ENCODE peak calls at places on chromosome 2, in four cellular contexts. One of them, this sample, is unnamed. For H3K36me3 and H3K4me1, the result is how much of the 10 kb centered on the place peaks cover.

GRCh38 chr2:189217041-189217440 is 37.5 kb upstream of the COL5A2 start:
- DNase-seq in Panc1: no peak
- DNase-seq in heart left ventricle: no peak
- DNase-seq in mammary epithelial cell: no peak
- DNase-seq in this sample: no peak

GRCh38 chr2:224004105-224004715 is 34.9 kb downstream of the SERPINE2 start:
- DNase-seq in Panc1: no peak
- DNase-seq in heart left ventricle: no peak
- DNase-seq in mammary epithelial cell: no peak
- DNase-seq in this sample: no peak

GRCh38 chr2:675982-676646 is 1.1 kb downstream of the TMEM18 start:
- DNase-seq in Panc1: peak
- DNase-seq in heart left ventricle: peak
- DNase-seq in mammary epithelial cell: peak
- DNase-seq in this sample: peak

GRCh38 chr2:18299423-18300212 is 260.8 kb downstream of the RDH14 start:
- DNase-seq in Panc1: no peak
- DNase-seq in heart left ventricle: peak
- DNase-seq in mammary epithelial cell: peak
- DNase-seq in this sample: no peak

GRCh38 chr2:69781321-69782248 is 39.7 kb downstream of the ANXA4 start:
- DNase-seq in Panc1: no peak
- DNase-seq in heart left ventricle: no peak
- DNase-seq in mammary epithelial cell: no peak
- DNase-seq in this sample: no peak

GRCh38 chr2:184053326-184053725 is 545.0 kb upstream of the ZNF804A start:
- DNase-seq in Panc1: no peak
- DNase-seq in heart left ventricle: no peak
- DNase-seq in mammary epithelial cell: peak
- DNase-seq in this sample: no peak

GRCh38 chr2:238596571-238597551 is 170.1 kb downstream of the ASB1 start:
- DNase-seq in Panc1: peak
- DNase-seq in heart left ventricle: peak
- DNase-seq in mammary epithelial cell: peak
- DNase-seq in this sample: no peak

GRCh38 chr2:33671198-33671597 is 72.1 kb upstream of the FAM98A start:
- DNase-seq in Panc1: no peak
- DNase-seq in heart left ventricle: no peak
- DNase-seq in mammary epithelial cell: no peak
- DNase-seq in this sample: no peak

GRCh38 chr2:130154773-130155765 is 10.2 kb upstream of the CCDC74B start:
- DNase-seq in Panc1: no peak
- DNase-seq in heart left ventricle: no peak
- DNase-seq in mammary epithelial cell: no peak
- DNase-seq in this sample: no peak

GRCh38 chr2:3071645-3072044 is 306.0 kb downstream of the EIPR1 start:
- DNase-seq in Panc1: no peak
- DNase-seq in heart left ventricle: no peak
- DNase-seq in mammary epithelial cell: no peak
- DNase-seq in this sample: no peak

GRCh38 chr2:74440378-74441110 is 1.2 kb downstream of the RTKN start:
- DNase-seq in Panc1: no peak
- DNase-seq in heart left ventricle: peak
- DNase-seq in mammary epithelial cell: peak
- DNase-seq in this sample: peak

GRCh38 chr2:202632682-202633081 is 2.1 kb upstream of the FAM117B start:
- DNase-seq in Panc1: no peak
- DNase-seq in heart left ventricle: peak
- DNase-seq in mammary epithelial cell: no peak
- DNase-seq in this sample: peak

GRCh38 chr2:128315829-128316776 is 2.6 kb downstream of the HS6ST1 start:
- DNase-seq in Panc1: no peak
- DNase-seq in heart left ventricle: no peak
- DNase-seq in mammary epithelial cell: no peak
- DNase-seq in this sample: no peak

GRCh38 chr2:172408143-172408766 is 19.1 kb upstream of the ITGA6 start:
- DNase-seq in Panc1: no peak
- DNase-seq in heart left ventricle: no peak
- DNase-seq in mammary epithelial cell: peak
- DNase-seq in this sample: no peak

GRCh38 chr2:101109451-101110140 is 41.6 kb downstream of the TBC1D8 start:
- DNase-seq in Panc1: no peak
- DNase-seq in heart left ventricle: no peak
- DNase-seq in mammary epithelial cell: no peak
- DNase-seq in this sample: no peak

GRCh38 chr2:62814132-62814531 is 108.6 kb downstream of the EHBP1 start:
- DNase-seq in Panc1: no peak
- DNase-seq in heart left ventricle: no peak
- DNase-seq in mammary epithelial cell: peak
- DNase-seq in this sample: no peak

GRCh38 chr2:234310166-234310565 is 186.7 kb downstream of the ARL4C start:
- DNase-seq in Panc1: no peak
- DNase-seq in heart left ventricle: no peak
- DNase-seq in mammary epithelial cell: no peak
- DNase-seq in this sample: no peak

GRCh38 chr2:10989151-10989550 is 77.4 kb downstream of the KCNF1 start:
- DNase-seq in Panc1: no peak
- DNase-seq in heart left ventricle: no peak
- DNase-seq in mammary epithelial cell: no peak
- DNase-seq in this sample: no peak

GRCh38 chr2:7437716-7438648 is 520.8 kb downstream of the RNF144A start:
- DNase-seq in Panc1: no peak
- DNase-seq in heart left ventricle: no peak
- DNase-seq in mammary epithelial cell: no peak
- DNase-seq in this sample: no peak

GRCh38 chr2:75360945-75361344 is 161.6 kb upstream of the TACR1 start:
- DNase-seq in Panc1: no peak
- DNase-seq in heart left ventricle: no peak
- DNase-seq in mammary epithelial cell: no peak
- DNase-seq in this sample: no peak

GRCh38 chr2:69036926-69037325 is 23.9 kb downstream of the ANTXR1 start:
- DNase-seq in Panc1: no peak
- DNase-seq in heart left ventricle: no peak
- DNase-seq in mammary epithelial cell: no peak
- DNase-seq in this sample: no peak

GRCh38 chr2:85243101-85244072 is 84.4 kb downstream of the TGOLN2 start:
- DNase-seq in Panc1: no peak
- DNase-seq in heart left ventricle: peak
- DNase-seq in mammary epithelial cell: no peak
- DNase-seq in this sample: peak

GRCh38 chr2:228261546-228261945 is 80.1 kb upstream of the SPHKAP start:
- DNase-seq in Panc1: no peak
- DNase-seq in heart left ventricle: no peak
- DNase-seq in mammary epithelial cell: no peak
- DNase-seq in this sample: no peak

GRCh38 chr2:203534486-203535077 is 519 bp downstream of the RAPH1 start:
- DNase-seq in Panc1: no peak
- DNase-seq in heart left ventricle: peak
- DNase-seq in mammary epithelial cell: peak
- DNase-seq in this sample: no peak

GRCh38 chr2:65788556-65788955 is 356.2 kb upstream of the SPRED2 start:
- DNase-seq in Panc1: no peak
- DNase-seq in heart left ventricle: no peak
- DNase-seq in mammary epithelial cell: no peak
- DNase-seq in this sample: no peak

GRCh38 chr2:99841749-99842148 is 300.6 kb downstream of the AFF3 start:
- DNase-seq in Panc1: no peak
- DNase-seq in heart left ventricle: no peak
- DNase-seq in mammary epithelial cell: no peak
- DNase-seq in this sample: no peak

GRCh38 chr2:54176577-54176976 is 61.2 kb downstream of the ACYP2 start:
- DNase-seq in Panc1: no peak
- DNase-seq in heart left ventricle: peak
- DNase-seq in mammary epithelial cell: peak
- DNase-seq in this sample: peak

GRCh38 chr2:10983711-10984110 is 72.0 kb downstream of the KCNF1 start:
- DNase-seq in Panc1: no peak
- DNase-seq in heart left ventricle: no peak
- DNase-seq in mammary epithelial cell: no peak
- DNase-seq in this sample: no peak

GRCh38 chr2:234686088-234686890 is 189.4 kb upstream of the ARL4C start:
- DNase-seq in Panc1: no peak
- DNase-seq in heart left ventricle: no peak
- DNase-seq in mammary epithelial cell: peak
- DNase-seq in this sample: no peak

GRCh38 chr2:181546086-181546485 is 88.9 kb downstream of the ITGA4 start:
- DNase-seq in Panc1: no peak
- DNase-seq in heart left ventricle: no peak
- DNase-seq in mammary epithelial cell: peak
- DNase-seq in this sample: no peak

GRCh38 chr2:54536720-54537119 is 80.6 kb downstream of the SPTBN1 start:
- DNase-seq in Panc1: no peak
- DNase-seq in heart left ventricle: no peak
- DNase-seq in mammary epithelial cell: no peak
- DNase-seq in this sample: no peak

GRCh38 chr2:237154894-237155851 is 69.5 kb downstream of the COPS8 start:
- DNase-seq in Panc1: no peak
- DNase-seq in heart left ventricle: no peak
- DNase-seq in mammary epithelial cell: no peak
- DNase-seq in this sample: no peak

GRCh38 chr2:109089602-109090300 is 39.3 kb upstream of the SH3RF3 start:
- DNase-seq in Panc1: no peak
- DNase-seq in heart left ventricle: no peak
- DNase-seq in mammary epithelial cell: no peak
- DNase-seq in this sample: no peak

GRCh38 chr2:176159678-176160250 is 2.7 kb downstream of the HOXD3 start:
- DNase-seq in Panc1: no peak
- DNase-seq in heart left ventricle: no peak
- DNase-seq in mammary epithelial cell: no peak
- DNase-seq in this sample: no peak

GRCh38 chr2:161905389-161906046 is 168.5 kb downstream of the DPP4 start:
- DNase-seq in Panc1: no peak
- DNase-seq in heart left ventricle: no peak
- DNase-seq in mammary epithelial cell: peak
- DNase-seq in this sample: no peak

GRCh38 chr2:219461061-219461514 is 26.4 kb downstream of the SPEG start:
- DNase-seq in Panc1: no peak
- DNase-seq in heart left ventricle: peak
- DNase-seq in mammary epithelial cell: peak
- DNase-seq in this sample: peak
- H3K4me3 ChIP-seq in Panc1: no peak
- H3K4me3 ChIP-seq in heart left ventricle: peak
- H3K4me3 ChIP-seq in mammary epithelial cell: no peak
- H3K4me3 ChIP-seq in this sample: peak

GRCh38 chr2:36478332-36478738 is 119.6 kb downstream of the FEZ2 start:
- DNase-seq in Panc1: peak
- DNase-seq in heart left ventricle: no peak
- DNase-seq in mammary epithelial cell: peak
- DNase-seq in this sample: no peak

GRCh38 chr2:36480028-36480427 is 117.9 kb downstream of the FEZ2 start:
- DNase-seq in Panc1: no peak
- DNase-seq in heart left ventricle: no peak
- DNase-seq in mammary epithelial cell: no peak
- DNase-seq in this sample: no peak

GRCh38 chr2:36477744-36478143 is 120.2 kb downstream of the FEZ2 start:
- DNase-seq in Panc1: no peak
- DNase-seq in heart left ventricle: no peak
- DNase-seq in mammary epithelial cell: no peak
- DNase-seq in this sample: no peak

GRCh38 chr2:36479406-36479805 is 118.6 kb downstream of the FEZ2 start:
- DNase-seq in Panc1: no peak
- DNase-seq in heart left ventricle: no peak
- DNase-seq in mammary epithelial cell: no peak
- DNase-seq in this sample: no peak

DNA sequence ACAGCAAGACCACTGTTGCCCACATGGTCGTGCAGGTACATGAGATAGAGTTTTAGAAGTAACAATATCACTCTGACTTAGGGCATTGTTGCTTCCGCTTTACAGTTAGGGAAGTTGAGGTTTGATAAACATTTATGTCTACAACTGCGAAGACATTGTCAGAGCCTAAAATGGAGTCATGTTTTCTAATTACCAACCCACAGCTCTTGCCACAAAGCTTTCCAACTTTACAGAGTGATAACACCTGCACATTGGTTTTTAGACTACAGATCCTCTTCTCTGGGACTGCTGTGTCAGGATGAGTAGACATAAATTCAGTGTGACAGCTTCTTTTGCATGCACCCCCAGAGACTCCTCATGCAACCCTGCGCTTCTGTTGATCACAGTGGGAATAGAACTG is 119.0 kb downstream of the FEZ2 start:
- DNase-seq in Panc1: no peak
- DNase-seq in heart left ventricle: no peak
- DNase-seq in mammary epithelial cell: no peak
- DNase-seq in this sample: no peak
- H3K36me3 ChIP-seq in Panc1: half or more
- H3K36me3 ChIP-seq in heart left ventricle: under half
- H3K36me3 ChIP-seq in mammary epithelial cell: half or more
- H3K36me3 ChIP-seq in this sample: under half

DNA sequence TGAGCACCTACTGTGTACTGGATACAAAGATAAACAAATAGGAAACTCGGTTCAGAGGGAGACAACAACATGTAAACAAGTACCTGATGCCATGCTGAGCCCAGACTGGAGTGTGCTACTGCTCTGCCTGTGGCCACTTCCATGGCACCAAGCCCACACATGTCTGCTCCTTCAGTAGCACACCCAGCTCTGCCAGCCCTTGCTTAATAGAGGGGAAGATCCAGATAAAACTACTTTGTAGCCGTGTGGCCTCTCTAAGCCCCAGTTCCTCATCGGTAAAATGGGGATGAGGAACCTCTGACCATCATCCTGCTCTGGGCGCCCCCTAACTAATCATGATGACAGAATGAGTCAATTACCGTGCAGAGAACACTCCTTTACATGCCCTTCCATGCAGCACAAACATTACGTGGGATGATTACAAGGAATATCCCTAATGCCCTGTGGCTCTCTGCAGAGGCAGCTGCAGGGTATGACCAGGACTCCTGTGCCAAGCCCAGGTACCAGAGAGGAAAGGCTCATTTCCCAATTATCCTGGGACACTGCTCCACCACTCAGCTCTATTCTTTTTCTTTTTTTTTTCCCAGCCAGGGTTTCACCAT is 34.9 kb downstream of the DNMT3A start:
- DNase-seq in Panc1: no peak
- DNase-seq in heart left ventricle: peak
- DNase-seq in mammary epithelial cell: peak
- DNase-seq in this sample: no peak
- H3K4me1 ChIP-seq in Panc1: under half
- H3K4me1 ChIP-seq in heart left ventricle: half or more
- H3K4me1 ChIP-seq in mammary epithelial cell: under half
- H3K4me1 ChIP-seq in this sample: under half

GRCh38 chr2:174929786-174930185 is 75.4 kb downstream of the CHN1 start:
- DNase-seq in Panc1: no peak
- DNase-seq in heart left ventricle: no peak
- DNase-seq in mammary epithelial cell: no peak
- DNase-seq in this sample: no peak

DNA sequence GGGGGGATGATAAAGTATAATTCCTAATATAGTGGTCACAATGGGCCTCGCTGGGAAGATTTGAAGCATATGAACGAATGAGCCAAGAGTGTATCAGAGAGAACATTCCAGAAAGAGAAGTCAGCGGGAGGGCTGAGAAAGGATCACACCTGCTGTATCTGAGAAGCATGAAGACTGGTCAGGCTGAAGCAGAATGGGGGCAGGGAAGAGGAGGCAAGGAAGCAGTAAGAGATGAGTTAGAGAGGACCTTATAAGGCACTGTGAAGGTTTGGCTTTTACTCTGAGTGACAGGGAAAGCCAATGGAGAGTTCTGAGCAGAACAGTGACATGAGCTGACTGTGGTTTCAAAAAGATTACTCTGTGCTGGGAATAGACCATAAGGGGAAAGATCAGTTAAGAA is 73.5 kb downstream of the CHN1 start:
- DNase-seq in Panc1: no peak
- DNase-seq in heart left ventricle: no peak
- DNase-seq in mammary epithelial cell: peak
- DNase-seq in this sample: no peak
- H3K4me3 ChIP-seq in Panc1: no peak
- H3K4me3 ChIP-seq in heart left ventricle: no peak
- H3K4me3 ChIP-seq in mammary epithelial cell: no peak
- H3K4me3 ChIP-seq in this sample: no peak

This sample was measured in BE2C.